ENCODE peak calls at places on chromosomes 5 and 9, in six cellular contexts. One of them, this sample, is unnamed.

GRCh38 chr5:3350781-3351180 is 244.9 kb upstream of the IRX1 start:
- DNase-seq in mesendoderm: no peak
- DNase-seq in pancreas: no peak
- DNase-seq in right cardiac atrium: no peak
- DNase-seq in HCT116: no peak
- DNase-seq in mucosa of descending colon: no peak
- DNase-seq in this sample: no peak

GRCh38 chr9:134486127-134486995 is 155.2 kb upstream of the COL5A1 start:
- DNase-seq in HCT116: no peak
- DNase-seq in mucosa of descending colon: no peak
- DNase-seq in pancreas: peak
- DNase-seq in mesendoderm: no peak
- DNase-seq in right cardiac atrium: peak
- DNase-seq in this sample: no peak

GRCh38 chr5:168712280-168712924 is 133.2 kb upstream of the PANK3 start:
- DNase-seq in right cardiac atrium: no peak
- DNase-seq in mesendoderm: peak
- DNase-seq in HCT116: peak
- DNase-seq in mucosa of descending colon: no peak
- DNase-seq in pancreas: no peak
- DNase-seq in this sample: peak

GRCh38 chr5:19035816-19036215 is 952.2 kb downstream of the CDH18 start:
- DNase-seq in pancreas: no peak
- DNase-seq in mesendoderm: peak
- DNase-seq in HCT116: no peak
- DNase-seq in mucosa of descending colon: no peak
- DNase-seq in right cardiac atrium: no peak
- DNase-seq in this sample: no peak

GRCh38 chr5:174935854-174936474 is 211.6 kb downstream of the MSX2 start:
- DNase-seq in mucosa of descending colon: peak
- DNase-seq in HCT116: peak
- DNase-seq in right cardiac atrium: peak
- DNase-seq in mesendoderm: peak
- DNase-seq in pancreas: peak
- DNase-seq in this sample: peak

GRCh38 chr9:17627641-17628040 is 48.8 kb downstream of the SH3GL2 start:
- DNase-seq in HCT116: no peak
- DNase-seq in mesendoderm: no peak
- DNase-seq in pancreas: no peak
- DNase-seq in mucosa of descending colon: no peak
- DNase-seq in right cardiac atrium: no peak
- DNase-seq in this sample: no peak

GRCh38 chr5:137215261-137215660 is 283.9 kb downstream of the SPOCK1 start:
- DNase-seq in HCT116: no peak
- DNase-seq in right cardiac atrium: no peak
- DNase-seq in mucosa of descending colon: no peak
- DNase-seq in mesendoderm: no peak
- DNase-seq in pancreas: no peak
- DNase-seq in this sample: no peak

GRCh38 chr9:136052433-136052880 is 42.6 kb downstream of the NACC2 start:
- DNase-seq in pancreas: no peak
- DNase-seq in mesendoderm: no peak
- DNase-seq in HCT116: no peak
- DNase-seq in right cardiac atrium: peak
- DNase-seq in mucosa of descending colon: peak
- DNase-seq in this sample: no peak

GRCh38 chr5:60209146-60209840 is 315.8 kb upstream of the PDE4D start:
- DNase-seq in pancreas: no peak
- DNase-seq in right cardiac atrium: no peak
- DNase-seq in mucosa of descending colon: no peak
- DNase-seq in mesendoderm: no peak
- DNase-seq in HCT116: no peak
- DNase-seq in this sample: no peak

GRCh38 chr5:14035859-14036440 is 91.5 kb upstream of the DNAH5 start:
- DNase-seq in pancreas: no peak
- DNase-seq in HCT116: peak
- DNase-seq in mesendoderm: peak
- DNase-seq in right cardiac atrium: no peak
- DNase-seq in mucosa of descending colon: no peak
- DNase-seq in this sample: peak

GRCh38 chr9:114069476-114070187 is 8.5 kb downstream of the AMBP start:
- DNase-seq in mucosa of descending colon: no peak
- DNase-seq in pancreas: no peak
- DNase-seq in HCT116: no peak
- DNase-seq in right cardiac atrium: no peak
- DNase-seq in mesendoderm: no peak
- DNase-seq in this sample: no peak

GRCh38 chr5:15966066-15966640 is 213.4 kb downstream of the MARCHF11 start:
- DNase-seq in right cardiac atrium: no peak
- DNase-seq in mucosa of descending colon: no peak
- DNase-seq in mesendoderm: no peak
- DNase-seq in HCT116: no peak
- DNase-seq in pancreas: no peak
- DNase-seq in this sample: no peak

GRCh38 chr9:127976943-127977871 is 3.6 kb downstream of the EEIG1 start:
- DNase-seq in mesendoderm: no peak
- DNase-seq in pancreas: no peak
- DNase-seq in mucosa of descending colon: peak
- DNase-seq in right cardiac atrium: no peak
- DNase-seq in HCT116: no peak
- DNase-seq in this sample: no peak

GRCh38 chr5:154788212-154788611 is 33.0 kb downstream of the LARP1 start:
- DNase-seq in pancreas: no peak
- DNase-seq in HCT116: no peak
- DNase-seq in mesendoderm: no peak
- DNase-seq in right cardiac atrium: no peak
- DNase-seq in mucosa of descending colon: no peak
- DNase-seq in this sample: no peak

GRCh38 chr5:123035950-123036390 is 555 bp downstream of the PPIC start:
- DNase-seq in mucosa of descending colon: no peak
- DNase-seq in right cardiac atrium: peak
- DNase-seq in HCT116: peak
- DNase-seq in mesendoderm: peak
- DNase-seq in pancreas: peak
- DNase-seq in this sample: no peak

GRCh38 chr9:35553670-35554543 is 51.2 kb upstream of the TESK1 start:
- DNase-seq in mesendoderm: peak
- DNase-seq in pancreas: peak
- DNase-seq in right cardiac atrium: peak
- DNase-seq in mucosa of descending colon: no peak
- DNase-seq in HCT116: peak
- DNase-seq in this sample: no peak

GRCh38 chr5:78549043-78549442 is 99.5 kb downstream of the LHFPL2 start:
- DNase-seq in pancreas: no peak
- DNase-seq in mucosa of descending colon: no peak
- DNase-seq in HCT116: no peak
- DNase-seq in mesendoderm: no peak
- DNase-seq in right cardiac atrium: peak
- DNase-seq in this sample: no peak

GRCh38 chr9:135454737-135455136 is 24.8 kb upstream of the PPP1R26 start:
- DNase-seq in pancreas: no peak
- DNase-seq in right cardiac atrium: no peak
- DNase-seq in mesendoderm: no peak
- DNase-seq in HCT116: no peak
- DNase-seq in mucosa of descending colon: no peak
- DNase-seq in this sample: no peak

GRCh38 chr5:15499528-15500325 is at the start of gene FBXL7:
- DNase-seq in mucosa of descending colon: peak
- DNase-seq in HCT116: no peak
- DNase-seq in right cardiac atrium: peak
- DNase-seq in mesendoderm: peak
- DNase-seq in pancreas: peak
- DNase-seq in this sample: no peak

GRCh38 chr5:154293219-154293618 is 102.7 kb downstream of the GALNT10 start:
- DNase-seq in mesendoderm: no peak
- DNase-seq in right cardiac atrium: no peak
- DNase-seq in pancreas: no peak
- DNase-seq in mucosa of descending colon: no peak
- DNase-seq in HCT116: no peak
- DNase-seq in this sample: no peak

GRCh38 chr5:161846731-161847130 is 1.2 kb upstream of the GABRA1 start:
- DNase-seq in HCT116: no peak
- DNase-seq in right cardiac atrium: no peak
- DNase-seq in mucosa of descending colon: no peak
- DNase-seq in pancreas: no peak
- DNase-seq in mesendoderm: peak
- DNase-seq in this sample: no peak

GRCh38 chr9:6080154-6080716 is 64.8 kb upstream of the RANBP6 start:
- DNase-seq in pancreas: peak
- DNase-seq in mesendoderm: peak
- DNase-seq in HCT116: peak
- DNase-seq in mucosa of descending colon: peak
- DNase-seq in right cardiac atrium: peak
- DNase-seq in this sample: peak

GRCh38 chr5:74294231-74294705 is 346.3 kb downstream of the ENC1 start:
- DNase-seq in pancreas: no peak
- DNase-seq in HCT116: no peak
- DNase-seq in mesendoderm: no peak
- DNase-seq in right cardiac atrium: peak
- DNase-seq in mucosa of descending colon: no peak
- DNase-seq in this sample: no peak

GRCh38 chr5:188488-189481 is 2.5 kb upstream of the LRRC14B start:
- DNase-seq in pancreas: peak
- DNase-seq in mesendoderm: peak
- DNase-seq in mucosa of descending colon: peak
- DNase-seq in HCT116: peak
- DNase-seq in right cardiac atrium: peak
- DNase-seq in this sample: peak
- H3K4me3 ChIP-seq in pancreas: no peak
- H3K4me3 ChIP-seq in mesendoderm: no peak
- H3K4me3 ChIP-seq in mucosa of descending colon: no peak
- H3K4me3 ChIP-seq in HCT116: no peak
- H3K4me3 ChIP-seq in right cardiac atrium: no peak
- H3K4me3 ChIP-seq in this sample: peak

DNA sequence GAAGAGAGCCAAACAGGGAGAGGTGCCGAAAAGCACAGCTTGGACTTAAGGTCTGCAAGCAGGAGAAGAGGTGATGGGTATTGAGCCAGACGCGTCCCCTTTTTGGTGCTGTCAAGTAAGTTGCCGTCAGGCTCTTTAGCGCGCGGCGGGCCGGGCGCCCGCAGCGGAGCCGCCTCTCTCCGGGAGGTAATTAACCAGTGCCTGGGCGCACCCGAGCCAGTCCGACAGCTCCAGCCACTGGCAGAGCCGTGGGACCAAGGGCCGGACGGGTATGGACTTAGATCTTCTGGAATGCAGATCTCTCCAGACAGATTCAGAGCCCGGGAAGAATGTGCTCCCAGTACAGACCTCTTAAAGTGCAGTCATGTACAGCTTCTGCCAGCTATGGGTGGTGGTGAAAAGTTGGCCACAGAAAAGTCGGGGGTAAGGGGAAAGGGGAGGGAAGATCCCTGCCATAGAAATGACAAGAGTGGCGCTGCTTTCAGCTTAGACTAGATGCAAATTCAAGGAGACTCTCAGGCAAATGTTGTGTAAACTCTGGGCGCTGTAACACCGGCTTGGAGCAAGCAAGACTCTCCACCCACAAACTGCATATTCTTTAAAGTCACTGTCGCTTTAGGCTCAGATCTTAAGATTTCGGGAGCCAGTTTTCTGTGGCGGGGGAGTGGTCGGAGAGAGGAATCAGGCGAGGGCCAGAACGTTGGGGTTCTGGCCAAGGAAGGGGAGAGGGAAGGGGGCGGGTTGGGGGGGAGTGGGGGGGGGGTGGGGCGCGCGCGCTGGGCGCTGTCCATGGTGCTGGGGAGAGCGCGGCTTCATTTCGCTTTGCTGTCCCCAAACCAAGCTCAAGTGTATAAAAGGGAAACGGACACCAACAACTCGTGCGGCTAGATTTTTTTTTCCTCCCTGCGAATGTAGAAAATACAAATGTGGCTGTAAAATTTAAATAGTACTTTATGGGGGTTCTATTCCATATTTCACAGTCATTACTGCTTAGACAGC is 29.2 kb downstream of the NR2F1 start:
- DNase-seq in right cardiac atrium: peak
- DNase-seq in mesendoderm: peak
- DNase-seq in pancreas: peak
- DNase-seq in mucosa of descending colon: peak
- DNase-seq in HCT116: no peak
- DNase-seq in this sample: no peak
- H3K4me3 ChIP-seq in right cardiac atrium: peak
- H3K4me3 ChIP-seq in mesendoderm: no peak
- H3K4me3 ChIP-seq in pancreas: no peak
- H3K4me3 ChIP-seq in mucosa of descending colon: no peak
- H3K4me3 ChIP-seq in HCT116: peak
- H3K4me3 ChIP-seq in this sample: peak

GRCh38 chr9:104775574-104775936 is 11.6 kb downstream of the NIPSNAP3B start:
- DNase-seq in pancreas: no peak
- DNase-seq in right cardiac atrium: no peak
- DNase-seq in mucosa of descending colon: no peak
- DNase-seq in HCT116: no peak
- DNase-seq in mesendoderm: no peak
- DNase-seq in this sample: no peak

GRCh38 chr9:104772707-104773106 is 8.8 kb downstream of the NIPSNAP3B start:
- DNase-seq in right cardiac atrium: no peak
- DNase-seq in mesendoderm: no peak
- DNase-seq in HCT116: no peak
- DNase-seq in mucosa of descending colon: no peak
- DNase-seq in pancreas: no peak
- DNase-seq in this sample: no peak

GRCh38 chr9:104774831-104775573 is 11.1 kb downstream of the NIPSNAP3B start:
- DNase-seq in pancreas: no peak
- DNase-seq in mesendoderm: no peak
- DNase-seq in mucosa of descending colon: no peak
- DNase-seq in HCT116: no peak
- DNase-seq in right cardiac atrium: no peak
- DNase-seq in this sample: no peak

GRCh38 chr9:104774132-104774531 is 10.2 kb downstream of the NIPSNAP3B start:
- DNase-seq in mucosa of descending colon: no peak
- DNase-seq in right cardiac atrium: no peak
- DNase-seq in HCT116: no peak
- DNase-seq in mesendoderm: no peak
- DNase-seq in pancreas: no peak
- DNase-seq in this sample: no peak

GRCh38 chr9:104773118-104773517 is 9.2 kb downstream of the NIPSNAP3B start:
- DNase-seq in mesendoderm: no peak
- DNase-seq in pancreas: no peak
- DNase-seq in HCT116: no peak
- DNase-seq in mucosa of descending colon: no peak
- DNase-seq in right cardiac atrium: no peak
- DNase-seq in this sample: no peak
- H3K4me3 ChIP-seq in mesendoderm: no peak
- H3K4me3 ChIP-seq in pancreas: no peak
- H3K4me3 ChIP-seq in HCT116: no peak
- H3K4me3 ChIP-seq in mucosa of descending colon: no peak
- H3K4me3 ChIP-seq in right cardiac atrium: peak
- H3K4me3 ChIP-seq in this sample: no peak

DNA sequence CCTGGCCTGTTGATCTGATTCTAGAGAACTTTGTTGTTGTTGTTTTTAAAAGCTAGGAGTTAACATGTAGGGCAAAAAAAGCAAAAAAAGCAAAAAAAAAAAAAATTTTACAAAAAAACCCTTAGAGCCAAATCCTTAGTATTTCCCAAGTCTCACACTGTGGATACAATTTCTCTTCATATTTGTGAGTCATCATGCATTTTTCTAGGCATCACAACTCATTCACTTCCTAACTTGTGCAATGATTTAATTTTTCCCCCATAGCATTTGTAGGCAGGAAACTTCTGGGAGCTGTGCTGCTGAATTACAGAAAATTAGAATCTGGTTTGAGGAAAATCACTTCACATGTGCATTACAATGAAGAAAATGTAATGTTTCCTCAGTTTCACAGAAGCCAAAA is 91.9 kb downstream of the MARCHF3 start:
- DNase-seq in right cardiac atrium: no peak
- DNase-seq in pancreas: no peak
- DNase-seq in mucosa of descending colon: no peak
- DNase-seq in HCT116: no peak
- DNase-seq in mesendoderm: no peak
- DNase-seq in this sample: no peak
- H3K4me3 ChIP-seq in right cardiac atrium: no peak
- H3K4me3 ChIP-seq in pancreas: no peak
- H3K4me3 ChIP-seq in mucosa of descending colon: no peak
- H3K4me3 ChIP-seq in HCT116: no peak
- H3K4me3 ChIP-seq in mesendoderm: no peak
- H3K4me3 ChIP-seq in this sample: no peak

This sample was measured in retinal pigment epithelial cell.